ENCODE peak calls at places on chromosome 9, in nine cellular contexts. H is activated CD8-positive, alpha-beta T cell treated with anti-CD3 and anti-CD28 coated beads, Interleukin-2, amount 10 ng/mL, durations not matched to agents 7 days and 5 days; A is activated CD8-positive, alpha-beta memory T cell treated with anti-CD3 and anti-CD28 coated beads, Interleukin-2, amount 10 ng/mL, durations not matched to agents 7 days and 5 days; N is COLO829; E is NCI-H2081; P is NCI-H774; R is hepatic stellate cell; D is stimulated activated CD4-positive, alpha-beta T cell treated with anti-CD3 and anti-CD28 coated beads, Interleukin-2, amount 100 ng/mL, for 24 hours; Z is RPMI7951. J is an unnamed sample.

GRCh38 chr9:105877719-105878118 is 183.4 kb downstream of the TMEM38B start:
- DNase-seq in H (no peak), A (no peak), N (no peak), E (peak; percentile 96), P (peak; percentile 58), R (no peak), D (no peak), Z (no peak), J (no peak)

GRCh38 chr9:121217609-121218292 is 16.1 kb upstream of the RAB14 start:
- DNase-seq in H (no peak), A (no peak), N (no peak), E (no peak), P (no peak), R (no peak), D (no peak), Z (peak; percentile 52), J (no peak)

GRCh38 chr9:86594724-86595123 is 240.5 kb upstream of the TUT7 start:
- DNase-seq in H (no peak), A (no peak), N (no peak), E (no peak), P (no peak), R (no peak), D (no peak), Z (no peak), J (no peak)

GRCh38 chr9:79020266-79020665 is 551.5 kb upstream of the TLE4 start:
- DNase-seq in H (no peak), A (no peak), N (no peak), E (peak; percentile 85), P (no peak), R (no peak), D (no peak), Z (peak; percentile 71), J (no peak)

GRCh38 chr9:79671558-79671957 is 99.8 kb downstream of the TLE4 start:
- DNase-seq in H (no peak), A (no peak), N (no peak), E (no peak), P (no peak), R (no peak), D (no peak), Z (no peak), J (no peak)

GRCh38 chr9:79756414-79756813 is 184.6 kb downstream of the TLE4 start:
- DNase-seq in H (no peak), A (no peak), N (no peak), E (no peak), P (no peak), R (no peak), D (no peak), Z (no peak), J (no peak)

GRCh38 chr9:113205449-113206247 is 15.4 kb downstream of the FKBP15 start:
- DNase-seq in H (no peak), A (no peak), N (no peak), E (no peak), P (no peak), R (no peak), D (no peak), Z (no peak), J (no peak)

GRCh38 chr9:93091453-93092081 is 4.5 kb upstream of the CARD19 start:
- DNase-seq in H (peak; percentile 42), A (peak; percentile 79), N (peak; percentile 44), E (no peak), P (no peak), R (peak; percentile 64), D (peak; percentile 71), Z (peak; percentile 72), J (no peak)

GRCh38 chr9:131517761-131518190 is 13.3 kb downstream of the UCK1 start:
- DNase-seq in H (no peak), A (no peak), N (no peak), E (no peak), P (no peak), R (no peak), D (no peak), Z (no peak), J (no peak)

J was measured in Jurkat, Clone E6-1.